ENCODE peak calls at places on chromosomes 7 and 10, in eight cellular contexts. One of them, this sample, is unnamed.

GRCh38 chr7:108094933-108095710 is 35.0 kb downstream of the LAMB4 start:
- DNase-seq in psoas muscle: no peak
- DNase-seq in epithelial cell of proximal tubule: peak
- DNase-seq in SK-N-SH: peak
- DNase-seq in AG04450: no peak
- DNase-seq in neuronal stem cell: no peak
- DNase-seq in neural progenitor cell: no peak
- DNase-seq in hepatocyte: peak
- DNase-seq in this sample: peak

GRCh38 chr7:95470452-95470851 is 15.3 kb upstream of the ASB4 start:
- DNase-seq in psoas muscle: no peak
- DNase-seq in epithelial cell of proximal tubule: peak
- DNase-seq in SK-N-SH: no peak
- DNase-seq in AG04450: no peak
- DNase-seq in neuronal stem cell: no peak
- DNase-seq in neural progenitor cell: peak
- DNase-seq in hepatocyte: peak
- DNase-seq in this sample: peak

GRCh38 chr10:101228682-101229274 is 485 bp downstream of the LBX1 start:
- DNase-seq in psoas muscle: peak
- DNase-seq in epithelial cell of proximal tubule: no peak
- DNase-seq in SK-N-SH: peak
- DNase-seq in AG04450: no peak
- DNase-seq in neuronal stem cell: no peak
- DNase-seq in neural progenitor cell: peak
- DNase-seq in hepatocyte: no peak
- DNase-seq in this sample: no peak

GRCh38 chr7:33040803-33041516 is 21.6 kb downstream of the NT5C3A start:
- DNase-seq in psoas muscle: no peak
- DNase-seq in epithelial cell of proximal tubule: no peak
- DNase-seq in SK-N-SH: no peak
- DNase-seq in AG04450: no peak
- DNase-seq in neuronal stem cell: no peak
- DNase-seq in neural progenitor cell: no peak
- DNase-seq in hepatocyte: peak
- DNase-seq in this sample: no peak

GRCh38 chr7:23017303-23017702 is 3.4 kb upstream of the HYCC1 start:
- DNase-seq in psoas muscle: no peak
- DNase-seq in epithelial cell of proximal tubule: no peak
- DNase-seq in SK-N-SH: no peak
- DNase-seq in AG04450: no peak
- DNase-seq in neuronal stem cell: no peak
- DNase-seq in neural progenitor cell: no peak
- DNase-seq in hepatocyte: no peak
- DNase-seq in this sample: no peak

GRCh38 chr10:60898372-60898771 is 45.6 kb downstream of the RHOBTB1 start:
- DNase-seq in psoas muscle: no peak
- DNase-seq in epithelial cell of proximal tubule: no peak
- DNase-seq in SK-N-SH: no peak
- DNase-seq in AG04450: no peak
- DNase-seq in neuronal stem cell: no peak
- DNase-seq in neural progenitor cell: no peak
- DNase-seq in hepatocyte: no peak
- DNase-seq in this sample: no peak

GRCh38 chr10:119677904-119678755 is 26.9 kb downstream of the BAG3 start:
- DNase-seq in psoas muscle: peak
- DNase-seq in epithelial cell of proximal tubule: no peak
- DNase-seq in SK-N-SH: no peak
- DNase-seq in AG04450: no peak
- DNase-seq in neuronal stem cell: no peak
- DNase-seq in neural progenitor cell: no peak
- DNase-seq in hepatocyte: no peak
- DNase-seq in this sample: no peak

GRCh38 chr7:53358301-53358700 is 322.9 kb downstream of the POM121L12 start:
- DNase-seq in psoas muscle: no peak
- DNase-seq in epithelial cell of proximal tubule: no peak
- DNase-seq in SK-N-SH: no peak
- DNase-seq in AG04450: no peak
- DNase-seq in neuronal stem cell: no peak
- DNase-seq in neural progenitor cell: no peak
- DNase-seq in hepatocyte: no peak
- DNase-seq in this sample: no peak

GRCh38 chr10:79066460-79067240 is 2.1 kb upstream of the ZMIZ1 start:
- DNase-seq in psoas muscle: peak
- DNase-seq in epithelial cell of proximal tubule: no peak
- DNase-seq in SK-N-SH: peak
- DNase-seq in AG04450: no peak
- DNase-seq in neuronal stem cell: no peak
- DNase-seq in neural progenitor cell: peak
- DNase-seq in hepatocyte: peak
- DNase-seq in this sample: no peak

GRCh38 chr10:4391683-4392082 is 434.3 kb upstream of the AKR1E2 start:
- DNase-seq in psoas muscle: no peak
- DNase-seq in epithelial cell of proximal tubule: no peak
- DNase-seq in SK-N-SH: no peak
- DNase-seq in AG04450: no peak
- DNase-seq in neuronal stem cell: peak
- DNase-seq in neural progenitor cell: no peak
- DNase-seq in hepatocyte: no peak
- DNase-seq in this sample: no peak

GRCh38 chr10:52077796-52078195 is 236.3 kb upstream of the DKK1 start:
- DNase-seq in psoas muscle: no peak
- DNase-seq in epithelial cell of proximal tubule: no peak
- DNase-seq in SK-N-SH: no peak
- DNase-seq in AG04450: no peak
- DNase-seq in neuronal stem cell: no peak
- DNase-seq in neural progenitor cell: no peak
- DNase-seq in hepatocyte: no peak
- DNase-seq in this sample: no peak

DNA sequence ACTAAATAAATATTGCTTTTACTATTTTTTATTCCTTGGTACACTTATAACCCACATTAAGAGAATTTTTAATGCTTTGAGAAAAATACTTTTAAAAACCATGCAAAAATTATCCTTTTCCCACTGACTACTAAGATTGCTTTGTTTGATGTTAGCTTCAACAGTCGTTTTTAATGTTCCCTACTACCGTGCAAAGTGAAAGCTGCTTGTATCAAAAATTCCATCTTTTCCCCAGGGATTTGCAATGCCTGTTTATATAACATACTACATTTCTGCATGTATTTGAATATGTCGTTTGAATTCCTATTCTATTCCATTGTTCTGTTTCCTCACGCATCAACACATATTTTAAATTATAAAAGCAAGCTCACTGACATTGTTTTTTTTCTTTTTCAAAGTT is 54.4 kb downstream of the TFPI2 start:
- DNase-seq in psoas muscle: no peak
- DNase-seq in epithelial cell of proximal tubule: no peak
- DNase-seq in SK-N-SH: no peak
- DNase-seq in AG04450: no peak
- DNase-seq in neuronal stem cell: no peak
- DNase-seq in neural progenitor cell: no peak
- DNase-seq in hepatocyte: no peak
- DNase-seq in this sample: peak
- H3K4me3 ChIP-seq in psoas muscle: no peak
- H3K4me3 ChIP-seq in epithelial cell of proximal tubule: no peak
- H3K4me3 ChIP-seq in SK-N-SH: peak
- H3K4me3 ChIP-seq in AG04450: no peak
- H3K4me3 ChIP-seq in neuronal stem cell: no peak
- H3K4me3 ChIP-seq in neural progenitor cell: no peak
- H3K4me3 ChIP-seq in hepatocyte: no peak
- H3K4me3 ChIP-seq in this sample: no peak

GRCh38 chr7:16460789-16461465 is 4.6 kb downstream of the SOSTDC1 start:
- DNase-seq in psoas muscle: no peak
- DNase-seq in epithelial cell of proximal tubule: no peak
- DNase-seq in SK-N-SH: no peak
- DNase-seq in AG04450: no peak
- DNase-seq in neuronal stem cell: no peak
- DNase-seq in neural progenitor cell: no peak
- DNase-seq in hepatocyte: no peak
- DNase-seq in this sample: no peak

GRCh38 chr7:16466087-16466472 is 542 bp upstream of the SOSTDC1 start:
- DNase-seq in psoas muscle: no peak
- DNase-seq in epithelial cell of proximal tubule: peak
- DNase-seq in SK-N-SH: no peak
- DNase-seq in AG04450: no peak
- DNase-seq in neuronal stem cell: no peak
- DNase-seq in neural progenitor cell: no peak
- DNase-seq in hepatocyte: no peak
- DNase-seq in this sample: no peak

GRCh38 chr7:16463520-16463919 is 2.0 kb downstream of the SOSTDC1 start:
- DNase-seq in psoas muscle: no peak
- DNase-seq in epithelial cell of proximal tubule: no peak
- DNase-seq in SK-N-SH: no peak
- DNase-seq in AG04450: no peak
- DNase-seq in neuronal stem cell: no peak
- DNase-seq in neural progenitor cell: no peak
- DNase-seq in hepatocyte: no peak
- DNase-seq in this sample: no peak

GRCh38 chr7:16462618-16463017 is 2.9 kb downstream of the SOSTDC1 start:
- DNase-seq in psoas muscle: no peak
- DNase-seq in epithelial cell of proximal tubule: no peak
- DNase-seq in SK-N-SH: no peak
- DNase-seq in AG04450: no peak
- DNase-seq in neuronal stem cell: no peak
- DNase-seq in neural progenitor cell: no peak
- DNase-seq in hepatocyte: no peak
- DNase-seq in this sample: no peak

DNA sequence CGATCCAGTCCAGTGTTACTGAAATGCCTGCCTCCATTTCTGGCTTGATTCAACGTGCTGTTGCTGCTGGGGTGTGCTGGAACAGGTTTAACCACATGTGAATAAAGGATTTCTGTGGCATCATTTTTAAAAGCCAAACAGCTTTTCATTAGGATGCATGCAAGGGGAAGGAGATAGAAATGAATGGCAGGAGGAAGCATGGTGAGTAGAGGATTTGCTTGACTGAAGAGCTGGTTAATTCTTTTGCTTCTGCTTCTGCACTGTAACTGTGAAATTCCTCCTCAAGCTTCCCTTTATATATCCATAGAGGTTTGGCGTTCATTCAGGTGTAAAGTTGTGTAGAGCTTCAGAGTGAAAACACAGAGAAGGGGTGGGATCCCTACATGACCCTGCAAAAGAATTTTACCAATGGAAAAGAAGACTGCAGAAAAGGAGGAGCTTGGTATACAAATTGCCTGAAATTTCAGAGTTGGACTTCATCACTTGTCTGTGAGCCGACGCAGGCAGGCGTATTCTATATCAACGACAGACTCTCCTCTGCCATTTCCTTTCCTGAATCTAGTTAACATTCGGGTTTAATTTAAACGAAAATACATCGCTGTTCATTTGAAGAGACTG is at the start of gene SOSTDC1:
- DNase-seq in psoas muscle: no peak
- DNase-seq in epithelial cell of proximal tubule: peak
- DNase-seq in SK-N-SH: peak
- DNase-seq in AG04450: no peak
- DNase-seq in neuronal stem cell: peak
- DNase-seq in neural progenitor cell: peak
- DNase-seq in hepatocyte: peak
- DNase-seq in this sample: no peak
- H3K4me3 ChIP-seq in psoas muscle: no peak
- H3K4me3 ChIP-seq in epithelial cell of proximal tubule: peak
- H3K4me3 ChIP-seq in SK-N-SH: no peak
- H3K4me3 ChIP-seq in AG04450: peak
- H3K4me3 ChIP-seq in neuronal stem cell: peak
- H3K4me3 ChIP-seq in neural progenitor cell: peak
- H3K4me3 ChIP-seq in hepatocyte: peak
- H3K4me3 ChIP-seq in this sample: peak

DNA sequence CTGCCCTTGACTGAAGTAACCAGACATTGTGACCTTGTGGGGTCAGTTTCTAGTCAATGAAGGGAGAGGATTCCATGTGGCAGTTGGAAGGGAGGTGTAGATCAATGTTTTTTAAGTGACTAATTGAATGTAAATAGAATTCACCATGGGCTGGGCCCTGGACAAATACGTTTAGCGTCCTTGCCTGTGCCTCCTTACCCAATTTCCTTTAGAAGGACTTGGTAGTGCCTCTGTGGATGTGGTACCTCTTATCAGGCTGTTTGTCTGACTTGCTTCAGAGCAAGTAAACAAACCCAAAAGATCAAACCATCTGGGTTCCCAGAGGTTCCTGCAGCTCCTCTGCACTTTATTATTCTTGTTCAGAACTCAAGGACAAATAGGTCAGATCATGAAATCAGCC is 4.3 kb upstream of the KAT6B start:
- DNase-seq in psoas muscle: no peak
- DNase-seq in epithelial cell of proximal tubule: no peak
- DNase-seq in SK-N-SH: no peak
- DNase-seq in AG04450: no peak
- DNase-seq in neuronal stem cell: no peak
- DNase-seq in neural progenitor cell: no peak
- DNase-seq in hepatocyte: no peak
- DNase-seq in this sample: no peak
- H3K4me3 ChIP-seq in psoas muscle: no peak
- H3K4me3 ChIP-seq in epithelial cell of proximal tubule: no peak
- H3K4me3 ChIP-seq in SK-N-SH: no peak
- H3K4me3 ChIP-seq in AG04450: no peak
- H3K4me3 ChIP-seq in neuronal stem cell: no peak
- H3K4me3 ChIP-seq in neural progenitor cell: no peak
- H3K4me3 ChIP-seq in hepatocyte: no peak
- H3K4me3 ChIP-seq in this sample: no peak

GRCh38 chr10:133326745-133327650 is 9.7 kb downstream of the CALY start:
- DNase-seq in psoas muscle: peak
- DNase-seq in epithelial cell of proximal tubule: no peak
- DNase-seq in SK-N-SH: no peak
- DNase-seq in AG04450: no peak
- DNase-seq in neuronal stem cell: no peak
- DNase-seq in neural progenitor cell: no peak
- DNase-seq in hepatocyte: no peak
- DNase-seq in this sample: no peak

GRCh38 chr10:133325761-133326463 is 10.8 kb downstream of the CALY start:
- DNase-seq in psoas muscle: peak
- DNase-seq in epithelial cell of proximal tubule: no peak
- DNase-seq in SK-N-SH: peak
- DNase-seq in AG04450: no peak
- DNase-seq in neuronal stem cell: no peak
- DNase-seq in neural progenitor cell: peak
- DNase-seq in hepatocyte: no peak
- DNase-seq in this sample: no peak

GRCh38 chr10:133324198-133324792 is 12.4 kb downstream of the CALY start:
- DNase-seq in psoas muscle: peak
- DNase-seq in epithelial cell of proximal tubule: no peak
- DNase-seq in SK-N-SH: peak
- DNase-seq in AG04450: no peak
- DNase-seq in neuronal stem cell: no peak
- DNase-seq in neural progenitor cell: peak
- DNase-seq in hepatocyte: peak
- DNase-seq in this sample: no peak

GRCh38 chr10:133324857-133325260 is 11.8 kb downstream of the CALY start:
- DNase-seq in psoas muscle: no peak
- DNase-seq in epithelial cell of proximal tubule: no peak
- DNase-seq in SK-N-SH: peak
- DNase-seq in AG04450: no peak
- DNase-seq in neuronal stem cell: no peak
- DNase-seq in neural progenitor cell: peak
- DNase-seq in hepatocyte: no peak
- DNase-seq in this sample: no peak

DNA sequence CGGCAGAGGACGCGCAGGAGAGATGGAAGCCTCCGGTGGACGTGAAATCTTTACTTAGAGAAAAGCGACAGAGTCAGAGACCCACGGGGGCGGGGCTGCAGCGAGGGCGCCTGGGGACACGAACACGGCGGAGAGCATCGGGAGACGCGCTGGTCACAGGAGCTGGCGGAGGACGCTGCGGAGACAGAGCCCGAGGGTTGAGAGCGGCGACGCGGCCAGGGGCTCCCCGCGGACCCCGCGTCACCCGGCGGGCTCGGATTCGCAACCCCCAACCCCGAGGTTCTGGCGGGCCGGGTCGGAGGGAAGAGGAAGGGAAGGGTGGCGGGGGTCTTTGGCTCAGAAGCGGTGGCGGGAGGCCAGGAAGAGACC is 11.3 kb downstream of the CALY start:
- DNase-seq in psoas muscle: no peak
- DNase-seq in epithelial cell of proximal tubule: no peak
- DNase-seq in SK-N-SH: peak
- DNase-seq in AG04450: no peak
- DNase-seq in neuronal stem cell: no peak
- DNase-seq in neural progenitor cell: peak
- DNase-seq in hepatocyte: peak
- DNase-seq in this sample: no peak
- H3K4me3 ChIP-seq in psoas muscle: peak
- H3K4me3 ChIP-seq in epithelial cell of proximal tubule: peak
- H3K4me3 ChIP-seq in SK-N-SH: peak
- H3K4me3 ChIP-seq in AG04450: peak
- H3K4me3 ChIP-seq in neuronal stem cell: peak
- H3K4me3 ChIP-seq in neural progenitor cell: peak
- H3K4me3 ChIP-seq in hepatocyte: peak
- H3K4me3 ChIP-seq in this sample: peak